ENCODE peak calls at places on chromosomes 16 and 17, in six cellular contexts. W, N, V, Y, Q and R are unnamed samples.

GRCh38 chr16:79509221-79509631 is 91.3 kb downstream of the MAF start:
- DNase-seq in W (peak), N (peak), V (no peak), Y (no peak), Q (no peak), R (no peak)

GRCh38 chr16:15440852-15441251 is 6.5 kb downstream of the BMERB1 start:
- DNase-seq in W (no peak), N (no peak), V (peak), Y (no peak), Q (no peak), R (peak)

GRCh38 chr17:39195568-39196160 is 1.8 kb downstream of the CACNB1 start:
- DNase-seq in W (no peak), N (no peak), V (no peak), Y (no peak), Q (no peak), R (no peak)

GRCh38 chr17:36936455-36936934 is 780 bp upstream of the LHX1 start:
- DNase-seq in W (peak), N (no peak), V (no peak), Y (no peak), Q (no peak), R (no peak)

GRCh38 chr17:40106089-40106759 is 5.8 kb upstream of the NR1D1 start:
- DNase-seq in W (no peak), N (no peak), V (no peak), Y (no peak), Q (no peak), R (no peak)

GRCh38 chr16:49543315-49543946 is 169.8 kb downstream of the C16orf78 start:
- DNase-seq in W (peak), N (no peak), V (no peak), Y (no peak), Q (no peak), R (no peak)

GRCh38 chr17:75753514-75754377 is 11.2 kb downstream of the GALK1 start:
- DNase-seq in W (peak), N (peak), V (peak), Y (no peak), Q (peak), R (peak)

GRCh38 chr16:87235810-87236515 is 81.2 kb downstream of the C16orf95 start:
- DNase-seq in W (peak), N (no peak), V (no peak), Y (no peak), Q (no peak), R (no peak)

GRCh38 chr17:80068301-80069160 is 32.1 kb downstream of the CCDC40 start:
- DNase-seq in W (no peak), N (peak), V (peak), Y (no peak), Q (no peak), R (peak)

GRCh38 chr17:57086069-57086930 is 1.3 kb downstream of the AKAP1 start:
- DNase-seq in W (peak), N (peak), V (peak), Y (no peak), Q (peak), R (no peak)

GRCh38 chr17:42566873-42567573 is at the start of gene MLX:
- DNase-seq in W (peak), N (peak), V (peak), Y (peak), Q (peak), R (peak)

GRCh38 chr17:1947229-1947742 is 77.8 kb downstream of the RTN4RL1 start:
- DNase-seq in W (no peak), N (no peak), V (no peak), Y (no peak), Q (no peak), R (no peak)

GRCh38 chr17:37440424-37440823 is 33.7 kb downstream of the TADA2A start:
- DNase-seq in W (no peak), N (no peak), V (no peak), Y (no peak), Q (no peak), R (no peak)

GRCh38 chr16:4101421-4102275 is 14.6 kb downstream of the ADCY9 start:
- DNase-seq in W (no peak), N (peak), V (no peak), Y (no peak), Q (no peak), R (no peak)

GRCh38 chr17:70552230-70552981 is 383.1 kb downstream of the KCNJ2 start:
- DNase-seq in W (peak), N (peak), V (peak), Y (peak), Q (no peak), R (peak)

GRCh38 chr17:54282886-54283285 is 460.2 kb downstream of the KIF2B start:
- DNase-seq in W (no peak), N (no peak), V (no peak), Y (no peak), Q (no peak), R (no peak)

GRCh38 chr17:8103549-8103948 is 14.8 kb downstream of the ALOXE3 start:
- DNase-seq in W (no peak), N (no peak), V (no peak), Y (no peak), Q (no peak), R (no peak)

GRCh38 chr16:75340715-75341500 is 89.5 kb upstream of the BCAR1 start:
- DNase-seq in W (peak), N (no peak), V (peak), Y (no peak), Q (no peak), R (peak)

GRCh38 chr17:47720754-47721533 is 12.1 kb upstream of the TBX21 start:
- DNase-seq in W (peak), N (no peak), V (peak), Y (no peak), Q (peak), R (no peak)

GRCh38 chr16:49951568-49952195 is 73.3 kb upstream of the CNEP1R1 start:
- DNase-seq in W (peak), N (no peak), V (no peak), Y (no peak), Q (no peak), R (no peak)

GRCh38 chr17:40598021-40598927 is 33.0 kb upstream of the CCR7 start:
- DNase-seq in W (no peak), N (no peak), V (no peak), Y (no peak), Q (no peak), R (no peak)

GRCh38 chr17:49738456-49739163 is 25.3 kb downstream of the FAM117A start:
- DNase-seq in W (no peak), N (peak), V (no peak), Y (no peak), Q (no peak), R (no peak)

GRCh38 chr17:70089513-70090148 is 14.6 kb downstream of the KCNJ16 start:
- DNase-seq in W (no peak), N (peak), V (no peak), Y (no peak), Q (no peak), R (no peak)

GRCh38 chr17:59094921-59095530 is 11.7 kb downstream of the TRIM37 start:
- DNase-seq in W (no peak), N (no peak), V (no peak), Y (no peak), Q (no peak), R (no peak)

GRCh38 chr17:13593021-13593751 is 8.5 kb downstream of the HS3ST3A1 start:
- DNase-seq in W (no peak), N (no peak), V (no peak), Y (no peak), Q (no peak), R (no peak)

GRCh38 chr16:87327798-87328495 is 10.8 kb upstream of the C16orf95 start:
- DNase-seq in W (no peak), N (no peak), V (no peak), Y (no peak), Q (no peak), R (no peak)

GRCh38 chr16:47888142-47888541 is 267.7 kb downstream of the ABCC12 start:
- DNase-seq in W (peak), N (no peak), V (peak), Y (no peak), Q (no peak), R (peak)

GRCh38 chr16:86572616-86573015 is 5.7 kb upstream of the FOXL1 start:
- DNase-seq in W (no peak), N (no peak), V (no peak), Y (no peak), Q (no peak), R (no peak)

GRCh38 chr16:29784901-29785500 is 5.5 kb upstream of the KIF22 start:
- DNase-seq in W (peak), N (peak), V (no peak), Y (no peak), Q (peak), R (peak)

GRCh38 chr17:50056217-50056960 is 479 bp downstream of the ITGA3 start:
- DNase-seq in W (peak), N (peak), V (peak), Y (no peak), Q (peak), R (peak)

GRCh38 chr16:4232541-4233386 is 9.1 kb downstream of the SRL start:
- DNase-seq in W (no peak), N (no peak), V (no peak), Y (no peak), Q (no peak), R (no peak)

GRCh38 chr16:57946181-57946801 is 24.6 kb downstream of the CNGB1 start:
- DNase-seq in W (no peak), N (no peak), V (no peak), Y (no peak), Q (no peak), R (no peak)

GRCh38 chr17:42362245-42362961 is 25.8 kb downstream of the STAT3 start:
- DNase-seq in W (no peak), N (peak), V (no peak), Y (no peak), Q (no peak), R (no peak)

GRCh38 chr17:31533546-31534155 is 142.2 kb downstream of the RAB11FIP4 start:
- DNase-seq in W (peak), N (no peak), V (peak), Y (peak), Q (no peak), R (peak)

GRCh38 chr16:30406911-30407793 is at the start of gene ZNF771:
- DNase-seq in W (peak), N (peak), V (peak), Y (no peak), Q (peak), R (peak)

GRCh38 chr16:27317320-27317719 is 3.5 kb downstream of the IL4R start:
- DNase-seq in W (no peak), N (no peak), V (no peak), Y (no peak), Q (no peak), R (no peak)

GRCh38 chr16:11972128-11972527 is 4.4 kb upstream of the SNX29 start:
- DNase-seq in W (peak), N (peak), V (no peak), Y (no peak), Q (no peak), R (no peak)
- TF ChIP-seq CTCF in W (peak), N (no peak), V (peak), Y (peak), Q (no peak), R (peak)

DNA sequence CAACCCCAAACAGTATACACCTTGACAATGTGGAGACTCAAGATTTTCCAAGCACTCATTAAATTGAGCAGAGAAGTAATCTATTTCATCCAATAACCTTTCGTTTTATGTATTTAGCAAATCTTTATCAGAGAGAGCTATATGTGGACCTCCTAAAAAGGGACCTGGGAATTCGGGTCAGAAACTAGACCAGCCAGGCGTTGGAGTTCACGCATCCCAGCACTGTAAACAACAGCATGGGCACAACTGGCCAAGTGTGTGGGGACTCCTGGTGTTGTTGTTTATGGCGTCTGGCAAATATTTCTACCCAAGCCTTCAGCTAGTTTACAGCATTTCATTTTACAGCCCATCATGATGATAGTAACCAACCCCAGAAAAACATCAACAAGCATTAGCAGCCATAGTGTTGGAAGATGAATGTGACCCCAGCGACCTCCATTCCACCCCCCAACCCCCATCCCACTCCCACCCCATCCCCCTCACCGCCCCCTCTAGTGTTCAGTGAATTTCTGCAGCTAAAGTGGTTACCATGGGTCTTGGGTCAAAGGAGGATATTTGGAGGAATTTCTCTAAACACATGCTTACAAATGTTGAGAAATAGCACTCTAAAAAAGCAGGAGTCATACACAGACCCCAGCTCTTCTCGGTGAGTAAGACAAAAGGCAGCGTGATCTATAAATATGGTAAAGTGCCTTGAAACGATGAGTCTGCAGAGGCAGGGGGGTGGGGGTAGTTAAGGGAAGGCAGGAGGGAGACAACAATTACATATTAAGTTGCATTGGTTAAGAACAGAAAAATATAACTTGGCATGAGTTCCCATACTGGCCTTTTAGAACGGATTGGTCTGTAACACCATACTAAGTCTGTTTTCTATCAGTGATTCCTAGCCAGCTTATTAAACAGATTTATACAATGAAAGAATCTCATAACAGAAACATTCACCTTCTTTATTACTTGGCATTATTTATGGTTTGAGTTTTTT is 91.4 kb upstream of the TBX2 start:
- DNase-seq in W (peak), N (peak), V (peak), Y (peak), Q (no peak), R (peak)
- TF ChIP-seq CTCF in W (peak), N (no peak), V (peak), Y (peak), Q (no peak), R (peak)

GRCh38 chr16:22183901-22184614 is 21.8 kb downstream of the SDR42E2 start:
- DNase-seq in W (peak), N (no peak), V (no peak), Y (no peak), Q (no peak), R (no peak)
- TF ChIP-seq CTCF in W (peak), N (no peak), V (peak), Y (peak), Q (no peak), R (peak)

GRCh38 chr17:17886747-17887146 is 50.0 kb upstream of the SREBF1 start:
- DNase-seq in W (no peak), N (no peak), V (no peak), Y (no peak), Q (no peak), R (no peak)

GRCh38 chr17:17888371-17888770 is 51.6 kb upstream of the SREBF1 start:
- DNase-seq in W (no peak), N (no peak), V (no peak), Y (no peak), Q (no peak), R (no peak)

GRCh38 chr17:17889922-17890321 is 53.1 kb upstream of the SREBF1 start:
- DNase-seq in W (no peak), N (no peak), V (no peak), Y (no peak), Q (no peak), R (no peak)

GRCh38 chr17:17887752-17888304 is 51.0 kb upstream of the SREBF1 start:
- DNase-seq in W (no peak), N (no peak), V (no peak), Y (no peak), Q (no peak), R (no peak)

DNA sequence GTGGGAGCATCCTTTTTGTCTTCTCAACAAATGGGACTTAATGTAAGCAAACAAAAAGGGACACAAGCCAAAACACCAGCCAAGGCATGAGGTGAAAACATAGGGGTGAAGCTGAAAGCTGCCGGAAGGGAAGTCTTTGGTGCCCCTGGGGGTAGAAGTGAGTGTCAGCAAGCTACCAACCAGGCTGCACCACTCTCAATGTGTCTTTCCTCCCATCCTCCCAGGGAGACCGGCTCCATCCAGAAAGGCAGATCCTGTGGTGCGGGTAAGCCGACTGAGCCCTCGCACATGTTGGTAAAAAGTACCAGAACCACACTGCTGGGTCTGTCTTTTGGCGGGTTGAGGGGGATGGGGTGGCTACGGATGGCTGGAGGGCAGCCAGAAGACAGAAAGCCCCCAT is 52.0 kb upstream of the SREBF1 start:
- DNase-seq in W (peak), N (no peak), V (no peak), Y (no peak), Q (no peak), R (no peak)
- TF ChIP-seq CTCF in W (peak), N (no peak), V (peak), Y (peak), Q (no peak), R (peak)

GRCh38 chr16:72464052-72464451 is 292.1 kb upstream of the PMFBP1 start:
- DNase-seq in W (no peak), N (no peak), V (no peak), Y (no peak), Q (no peak), R (no peak)

GRCh38 chr16:72464597-72465368 is 292.8 kb upstream of the PMFBP1 start:
- DNase-seq in W (no peak), N (no peak), V (no peak), Y (no peak), Q (no peak), R (no peak)

GRCh38 chr16:72469932-72470331 is 298.0 kb upstream of the PMFBP1 start:
- DNase-seq in W (no peak), N (no peak), V (no peak), Y (no peak), Q (no peak), R (no peak)

GRCh38 chr16:72468582-72468981 is 296.6 kb upstream of the PMFBP1 start:
- DNase-seq in W (no peak), N (no peak), V (no peak), Y (no peak), Q (no peak), R (no peak)

GRCh38 chr16:72467157-72467759 is 295.3 kb upstream of the PMFBP1 start:
- DNase-seq in W (peak), N (peak), V (peak), Y (peak), Q (no peak), R (peak)
- TF ChIP-seq CTCF in W (peak), N (peak), V (peak), Y (peak), Q (no peak), R (peak)

GRCh38 chr17:78362671-78363070 is 2.8 kb upstream of the SOCS3 start:
- DNase-seq in W (peak), N (no peak), V (no peak), Y (no peak), Q (no peak), R (no peak)
- TF ChIP-seq CTCF in W (peak), N (no peak), V (peak), Y (peak), Q (no peak), R (peak)

GRCh38 chr16:89687092-89687940 is 827 bp downstream of the CDK10 start:
- DNase-seq in W (peak), N (peak), V (peak), Y (no peak), Q (no peak), R (peak)
- TF ChIP-seq CTCF in W (no peak), N (no peak), V (no peak), Y (no peak), Q (no peak), R (no peak)